ENCODE peak calls at places on chromosomes 2 and 18, in nine cellular contexts. Y is neural progenitor cell, D is GM23338, K is GM23248, F is PC-3, P is HCT116, O is MM.1S, X is SK-N-SH, Q is OCI-LY7. H is an unnamed sample.

GRCh38 chr2:117785740-117786139 is 28.8 kb upstream of the DDX18 start:
- DNase-seq in Y (peak), D (peak), K (peak), F (peak), P (peak), O (peak), X (peak), Q (peak), H (peak)

GRCh38 chr2:207041753-207042152 is 102.4 kb downstream of the CPO start:
- DNase-seq in Y (no peak), D (no peak), K (peak), F (no peak), P (no peak), O (no peak), X (no peak), Q (no peak), H (no peak)

GRCh38 chr2:11239718-11240462 is 84.6 kb downstream of the SLC66A3 start:
- DNase-seq in Y (peak), D (no peak), K (peak), F (peak), P (peak), O (no peak), X (no peak), Q (no peak), H (peak)

GRCh38 chr2:150081775-150082517 is 405.5 kb downstream of the RND3 start:
- DNase-seq in Y (no peak), D (no peak), K (no peak), F (no peak), P (no peak), O (no peak), X (no peak), Q (no peak), H (peak)

GRCh38 chr2:83471708-83472107 is 987.4 kb downstream of the SUCLG1 start:
- DNase-seq in Y (no peak), D (no peak), K (no peak), F (no peak), P (no peak), O (no peak), X (no peak), Q (no peak), H (no peak)

GRCh38 chr18:12990662-12990976 is 543 bp upstream of the CEP192 start:
- DNase-seq in Y (peak), D (peak), K (no peak), F (no peak), P (no peak), O (peak), X (no peak), Q (no peak), H (no peak)

GRCh38 chr2:107255744-107256143 is 369.8 kb upstream of the ST6GAL2 start:
- DNase-seq in Y (no peak), D (peak), K (no peak), F (no peak), P (no peak), O (no peak), X (no peak), Q (no peak), H (no peak)

GRCh38 chr2:16508061-16508851 is 157.4 kb downstream of the CYRIA start:
- DNase-seq in Y (peak), D (peak), K (peak), F (peak), P (no peak), O (peak), X (peak), Q (no peak), H (peak)

GRCh38 chr18:68234115-68234514 is 480.8 kb downstream of the TMX3 start:
- DNase-seq in Y (no peak), D (no peak), K (no peak), F (no peak), P (no peak), O (no peak), X (no peak), Q (no peak), H (no peak)

GRCh38 chr18:79873449-79874110 is 75.8 kb downstream of the KCNG2 start:
- DNase-seq in Y (no peak), D (no peak), K (no peak), F (no peak), P (no peak), O (no peak), X (no peak), Q (no peak), H (no peak)

GRCh38 chr18:76453057-76453561 is 41.9 kb downstream of the ZNF516 start:
- DNase-seq in Y (no peak), D (no peak), K (no peak), F (no peak), P (no peak), O (no peak), X (no peak), Q (no peak), H (no peak)

GRCh38 chr18:413263-413662 is 87.2 kb downstream of the COLEC12 start:
- DNase-seq in Y (no peak), D (no peak), K (peak), F (peak), P (no peak), O (no peak), X (no peak), Q (no peak), H (no peak)

GRCh38 chr2:18643532-18644462 is 54.4 kb upstream of the NT5C1B start:
- DNase-seq in Y (no peak), D (peak), K (no peak), F (no peak), P (no peak), O (no peak), X (no peak), Q (no peak), H (no peak)

GRCh38 chr18:58044370-58045264 is 591 bp downstream of the NEDD4L start:
- DNase-seq in Y (peak), D (peak), K (peak), F (peak), P (no peak), O (peak), X (peak), Q (peak), H (peak)

GRCh38 chr18:11955299-11956029 is 25.8 kb upstream of the IMPA2 start:
- DNase-seq in Y (no peak), D (peak), K (peak), F (peak), P (no peak), O (no peak), X (no peak), Q (no peak), H (peak)

GRCh38 chr18:26940744-26941398 is 75.4 kb upstream of the AQP4 start:
- DNase-seq in Y (no peak), D (no peak), K (no peak), F (no peak), P (no peak), O (no peak), X (no peak), Q (no peak), H (no peak)

GRCh38 chr2:213187386-213187785 is 36.0 kb upstream of the IKZF2 start:
- DNase-seq in Y (no peak), D (no peak), K (peak), F (no peak), P (no peak), O (no peak), X (no peak), Q (no peak), H (no peak)

GRCh38 chr2:172813314-172813888 is 77.8 kb downstream of the RAPGEF4 start:
- DNase-seq in Y (no peak), D (peak), K (peak), F (peak), P (no peak), O (no peak), X (peak), Q (no peak), H (peak)

GRCh38 chr2:127053731-127054603 is 53.0 kb downstream of the BIN1 start:
- DNase-seq in Y (no peak), D (no peak), K (no peak), F (no peak), P (no peak), O (no peak), X (peak), Q (no peak), H (peak)

GRCh38 chr18:42931501-42931900 is 184.0 kb downstream of the RIT2 start:
- DNase-seq in Y (no peak), D (no peak), K (peak), F (no peak), P (no peak), O (no peak), X (no peak), Q (no peak), H (peak)

GRCh38 chr18:63741769-63742168 is 33.4 kb upstream of the SERPINB7 start:
- DNase-seq in Y (no peak), D (peak), K (peak), F (peak), P (no peak), O (no peak), X (no peak), Q (no peak), H (no peak)

GRCh38 chr2:117351396-117351795 is 463.1 kb upstream of the DDX18 start:
- DNase-seq in Y (no peak), D (no peak), K (no peak), F (no peak), P (no peak), O (no peak), X (no peak), Q (no peak), H (no peak)

GRCh38 chr18:60534539-60534938 is 162.0 kb upstream of the MC4R start:
- DNase-seq in Y (no peak), D (no peak), K (peak), F (peak), P (no peak), O (no peak), X (no peak), Q (no peak), H (no peak)

GRCh38 chr18:76687271-76688006 is 134.9 kb upstream of the ZNF236 start:
- DNase-seq in Y (no peak), D (no peak), K (peak), F (no peak), P (no peak), O (no peak), X (no peak), Q (no peak), H (peak)

GRCh38 chr2:220417503-220417902 is 790.1 kb downstream of the SLC4A3 start:
- DNase-seq in Y (peak), D (peak), K (no peak), F (no peak), P (no peak), O (no peak), X (no peak), Q (no peak), H (no peak)

GRCh38 chr2:75134802-75135201 is 64.5 kb downstream of the TACR1 start:
- DNase-seq in Y (no peak), D (no peak), K (no peak), F (no peak), P (no peak), O (no peak), X (no peak), Q (no peak), H (no peak)

GRCh38 chr2:38180754-38181153 is 104.8 kb upstream of the CYP1B1 start:
- DNase-seq in Y (no peak), D (no peak), K (peak), F (no peak), P (no peak), O (no peak), X (no peak), Q (no peak), H (no peak)

GRCh38 chr2:63047534-63048281 is 2.9 kb upstream of the OTX1 start:
- DNase-seq in Y (peak), D (peak), K (no peak), F (no peak), P (no peak), O (no peak), X (peak), Q (no peak), H (peak)
- TF ChIP-seq EZH2phosphoT487 in Y (no peak), D (no peak), K (no peak), F (no peak), P (no peak), O (no peak), X (no peak), Q (no peak), H (no peak)

DNA sequence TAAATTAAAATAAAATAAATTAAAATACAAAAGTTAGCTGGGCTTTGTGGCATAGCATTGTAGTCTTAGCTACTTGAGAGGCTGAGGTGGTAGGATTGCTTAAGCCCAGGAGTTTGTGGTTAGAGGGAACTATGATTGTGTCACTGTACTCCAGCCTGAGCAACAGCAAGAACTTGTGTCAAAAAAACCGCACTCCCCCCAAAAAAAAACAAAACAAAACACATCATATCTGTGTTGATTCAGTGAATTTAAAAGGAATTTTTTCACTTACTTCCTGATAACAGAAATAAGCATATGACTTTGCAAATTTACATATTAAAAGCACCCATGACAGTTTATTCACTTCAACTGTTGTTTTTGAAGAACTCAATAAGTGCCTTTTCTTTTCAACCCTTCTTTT is 68.1 kb upstream of the PELI1 start:
- DNase-seq in Y (no peak), D (no peak), K (peak), F (peak), P (no peak), O (peak), X (no peak), Q (no peak), H (no peak)
- TF ChIP-seq EZH2phosphoT487 in Y (no peak), D (no peak), K (no peak), F (no peak), P (no peak), O (no peak), X (no peak), Q (no peak), H (no peak)

GRCh38 chr2:238948765-238949641 is 101.1 kb downstream of the TWIST2 start:
- DNase-seq in Y (no peak), D (no peak), K (peak), F (peak), P (no peak), O (no peak), X (no peak), Q (no peak), H (no peak)
- TF ChIP-seq EZH2phosphoT487 in Y (no peak), D (no peak), K (no peak), F (no peak), P (no peak), O (no peak), X (no peak), Q (no peak), H (no peak)

DNA sequence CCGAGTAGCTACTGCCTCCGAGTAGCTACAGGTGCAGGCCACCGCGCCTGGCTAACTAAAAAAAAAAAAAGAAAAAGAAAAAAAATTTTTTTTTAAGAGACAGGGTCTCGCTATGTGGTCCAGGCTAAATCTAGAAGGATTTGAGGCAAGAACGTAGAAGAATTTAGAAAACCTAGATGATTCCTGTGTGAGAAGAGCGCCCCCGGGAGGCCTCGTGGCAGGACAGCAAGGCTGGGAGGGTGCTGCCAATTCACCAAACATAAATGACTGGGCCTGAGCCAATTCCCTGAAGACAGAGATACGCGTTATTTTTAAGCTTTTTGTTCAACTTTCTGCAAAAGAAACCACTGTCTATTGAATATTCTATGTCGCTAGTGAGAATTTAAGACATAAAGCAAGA is 90.1 kb upstream of the TGFA start:
- DNase-seq in Y (peak), D (peak), K (peak), F (peak), P (peak), O (peak), X (peak), Q (peak), H (no peak)
- TF ChIP-seq EZH2phosphoT487 in Y (no peak), D (no peak), K (no peak), F (no peak), P (no peak), O (no peak), X (no peak), Q (no peak), H (no peak)

GRCh38 chr2:233473878-233474277 is 92.7 kb downstream of the USP40 start:
- DNase-seq in Y (no peak), D (no peak), K (no peak), F (no peak), P (no peak), O (no peak), X (no peak), Q (no peak), H (no peak)
- TF ChIP-seq EZH2phosphoT487 in Y (no peak), D (no peak), K (no peak), F (no peak), P (no peak), O (no peak), X (no peak), Q (no peak), H (no peak)

DNA sequence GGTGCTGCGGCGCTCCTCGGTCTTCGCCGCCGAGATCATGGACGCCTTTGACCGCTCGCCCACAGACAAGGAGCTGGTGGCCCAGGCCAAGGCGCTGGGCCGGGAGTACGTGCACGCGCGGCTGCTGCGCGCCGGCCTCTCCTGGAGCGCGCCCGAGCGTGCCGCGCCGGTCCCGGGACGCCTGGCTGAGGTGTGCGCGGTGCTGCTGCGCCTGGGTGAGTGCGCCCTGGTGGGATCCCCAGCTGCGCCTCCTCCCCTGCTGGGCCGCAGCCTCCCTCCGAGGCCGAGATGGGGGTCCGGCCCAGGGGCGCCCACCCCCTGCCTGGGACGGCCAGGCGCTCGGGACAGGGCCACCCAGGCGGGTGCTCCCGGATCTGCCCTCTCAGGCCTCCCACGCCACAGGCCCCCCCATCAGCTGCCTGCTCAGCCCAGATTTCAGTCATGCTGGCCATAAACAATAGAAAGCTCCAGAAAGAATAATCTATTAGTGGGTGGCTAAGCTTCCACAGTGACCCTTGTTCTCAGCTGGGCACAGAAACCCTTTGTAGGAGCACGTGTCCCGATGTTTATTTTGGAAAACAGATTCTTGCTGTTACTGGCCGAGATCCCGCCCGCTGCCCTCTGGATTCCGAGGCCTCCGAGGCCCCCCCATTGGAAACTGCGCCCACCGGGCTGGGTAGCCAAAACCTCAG is 1.1 kb downstream of the BOK start:
- DNase-seq in Y (peak), D (peak), K (peak), F (peak), P (no peak), O (no peak), X (peak), Q (no peak), H (peak)
- TF ChIP-seq EZH2phosphoT487 in Y (no peak), D (no peak), K (no peak), F (peak), P (no peak), O (no peak), X (no peak), Q (no peak), H (no peak)

H was measured in hepatocyte.